ENCODE peak calls at places on chromosome 13, in seven cellular contexts. One of them, this sample, is unnamed.

GRCh38 chr13:19836472-19836871 is 27.0 kb downstream of the ZMYM5 start:
- DNase-seq in caudate nucleus: no peak
- DNase-seq in M059J: peak
- DNase-seq in T-helper 9 cell: no peak
- DNase-seq in H9: no peak
- DNase-seq in SW480: no peak
- DNase-seq in germinal center: no peak
- DNase-seq in this sample: peak

GRCh38 chr13:51158365-51158764 is 47.3 kb upstream of the C13orf42 start:
- DNase-seq in caudate nucleus: no peak
- DNase-seq in M059J: no peak
- DNase-seq in T-helper 9 cell: no peak
- DNase-seq in H9: peak
- DNase-seq in SW480: no peak
- DNase-seq in germinal center: no peak
- DNase-seq in this sample: no peak

GRCh38 chr13:67228909-67229308 is 1.2 kb downstream of the PCDH9 start:
- DNase-seq in caudate nucleus: no peak
- DNase-seq in M059J: no peak
- DNase-seq in T-helper 9 cell: no peak
- DNase-seq in H9: no peak
- DNase-seq in SW480: no peak
- DNase-seq in germinal center: no peak
- DNase-seq in this sample: no peak

GRCh38 chr13:77345150-77345780 is 18.4 kb upstream of the MYCBP2 start:
- DNase-seq in caudate nucleus: no peak
- DNase-seq in M059J: peak
- DNase-seq in T-helper 9 cell: no peak
- DNase-seq in H9: no peak
- DNase-seq in SW480: no peak
- DNase-seq in germinal center: no peak
- DNase-seq in this sample: no peak

GRCh38 chr13:41458187-41458938 is 1.0 kb downstream of the RGCC start:
- DNase-seq in caudate nucleus: peak
- DNase-seq in M059J: peak
- DNase-seq in T-helper 9 cell: peak
- DNase-seq in H9: peak
- DNase-seq in SW480: peak
- DNase-seq in germinal center: peak
- DNase-seq in this sample: peak

GRCh38 chr13:51959773-51960172 is 51.5 kb downstream of the ATP7B start:
- DNase-seq in caudate nucleus: no peak
- DNase-seq in M059J: no peak
- DNase-seq in T-helper 9 cell: no peak
- DNase-seq in H9: no peak
- DNase-seq in SW480: no peak
- DNase-seq in germinal center: no peak
- DNase-seq in this sample: no peak

GRCh38 chr13:111423168-111423785 is 102.8 kb downstream of the TEX29 start:
- DNase-seq in caudate nucleus: no peak
- DNase-seq in M059J: peak
- DNase-seq in T-helper 9 cell: no peak
- DNase-seq in H9: no peak
- DNase-seq in SW480: peak
- DNase-seq in germinal center: no peak
- DNase-seq in this sample: peak

GRCh38 chr13:106561551-106562170 is 6.3 kb downstream of the ARGLU1 start:
- DNase-seq in caudate nucleus: no peak
- DNase-seq in M059J: peak
- DNase-seq in T-helper 9 cell: no peak
- DNase-seq in H9: no peak
- DNase-seq in SW480: no peak
- DNase-seq in germinal center: peak
- DNase-seq in this sample: peak

GRCh38 chr13:23380534-23380933 is 53.0 kb downstream of the SACS start:
- DNase-seq in caudate nucleus: no peak
- DNase-seq in M059J: no peak
- DNase-seq in T-helper 9 cell: no peak
- DNase-seq in H9: no peak
- DNase-seq in SW480: no peak
- DNase-seq in germinal center: no peak
- DNase-seq in this sample: no peak

GRCh38 chr13:99064624-99065249 is 86.9 kb upstream of the DOCK9 start:
- DNase-seq in caudate nucleus: no peak
- DNase-seq in M059J: no peak
- DNase-seq in T-helper 9 cell: no peak
- DNase-seq in H9: no peak
- DNase-seq in SW480: no peak
- DNase-seq in germinal center: no peak
- DNase-seq in this sample: peak

GRCh38 chr13:30880151-30880551 is 25.9 kb upstream of the MEDAG start:
- DNase-seq in caudate nucleus: no peak
- DNase-seq in M059J: no peak
- DNase-seq in T-helper 9 cell: no peak
- DNase-seq in H9: no peak
- DNase-seq in SW480: no peak
- DNase-seq in germinal center: no peak
- DNase-seq in this sample: no peak

GRCh38 chr13:40272776-40273139 is 393.7 kb downstream of the FOXO1 start:
- DNase-seq in caudate nucleus: no peak
- DNase-seq in M059J: peak
- DNase-seq in T-helper 9 cell: no peak
- DNase-seq in H9: no peak
- DNase-seq in SW480: no peak
- DNase-seq in germinal center: peak
- DNase-seq in this sample: peak

GRCh38 chr13:109610517-109610916 is 175.9 kb downstream of the IRS2 start:
- DNase-seq in caudate nucleus: no peak
- DNase-seq in M059J: peak
- DNase-seq in T-helper 9 cell: peak
- DNase-seq in H9: peak
- DNase-seq in SW480: peak
- DNase-seq in germinal center: no peak
- DNase-seq in this sample: peak

GRCh38 chr13:82062772-82063171 is 1721.8 kb upstream of the SPRY2 start:
- DNase-seq in caudate nucleus: no peak
- DNase-seq in M059J: no peak
- DNase-seq in T-helper 9 cell: no peak
- DNase-seq in H9: no peak
- DNase-seq in SW480: no peak
- DNase-seq in germinal center: no peak
- DNase-seq in this sample: peak

GRCh38 chr13:105147481-105147880 is 1388.0 kb downstream of the EFNB2 start:
- DNase-seq in caudate nucleus: no peak
- DNase-seq in M059J: no peak
- DNase-seq in T-helper 9 cell: no peak
- DNase-seq in H9: no peak
- DNase-seq in SW480: no peak
- DNase-seq in germinal center: no peak
- DNase-seq in this sample: no peak

GRCh38 chr13:110625771-110626321 is 10.5 kb downstream of the NAXD start:
- DNase-seq in caudate nucleus: no peak
- DNase-seq in M059J: no peak
- DNase-seq in T-helper 9 cell: no peak
- DNase-seq in H9: no peak
- DNase-seq in SW480: peak
- DNase-seq in germinal center: no peak
- DNase-seq in this sample: no peak

GRCh38 chr13:44810067-44810840 is 179.0 kb downstream of the NUFIP1 start:
- DNase-seq in caudate nucleus: no peak
- DNase-seq in M059J: no peak
- DNase-seq in T-helper 9 cell: no peak
- DNase-seq in H9: no peak
- DNase-seq in SW480: no peak
- DNase-seq in germinal center: no peak
- DNase-seq in this sample: no peak

GRCh38 chr13:27638521-27638920 is 16.8 kb downstream of the POLR1D start:
- DNase-seq in caudate nucleus: no peak
- DNase-seq in M059J: peak
- DNase-seq in T-helper 9 cell: no peak
- DNase-seq in H9: no peak
- DNase-seq in SW480: no peak
- DNase-seq in germinal center: no peak
- DNase-seq in this sample: no peak

GRCh38 chr13:45875951-45876350 is 24.4 kb upstream of the SIAH3 start:
- DNase-seq in caudate nucleus: peak
- DNase-seq in M059J: no peak
- DNase-seq in T-helper 9 cell: no peak
- DNase-seq in H9: no peak
- DNase-seq in SW480: peak
- DNase-seq in germinal center: no peak
- DNase-seq in this sample: peak

GRCh38 chr13:78659450-78660110 is 625 bp upstream of the OBI1 start:
- DNase-seq in caudate nucleus: no peak
- DNase-seq in M059J: no peak
- DNase-seq in T-helper 9 cell: no peak
- DNase-seq in H9: no peak
- DNase-seq in SW480: peak
- DNase-seq in germinal center: no peak
- DNase-seq in this sample: peak

GRCh38 chr13:51956717-51957116 is 54.5 kb downstream of the ATP7B start:
- DNase-seq in caudate nucleus: no peak
- DNase-seq in M059J: no peak
- DNase-seq in T-helper 9 cell: no peak
- DNase-seq in H9: no peak
- DNase-seq in SW480: no peak
- DNase-seq in germinal center: no peak
- DNase-seq in this sample: no peak

GRCh38 chr13:39635564-39635963 is 19.9 kb upstream of the COG6 start:
- DNase-seq in caudate nucleus: no peak
- DNase-seq in M059J: no peak
- DNase-seq in T-helper 9 cell: no peak
- DNase-seq in H9: no peak
- DNase-seq in SW480: no peak
- DNase-seq in germinal center: no peak
- DNase-seq in this sample: no peak

GRCh38 chr13:112055417-112056206 is 11.3 kb upstream of the SOX1 start:
- DNase-seq in caudate nucleus: no peak
- DNase-seq in M059J: no peak
- DNase-seq in T-helper 9 cell: no peak
- DNase-seq in H9: peak
- DNase-seq in SW480: no peak
- DNase-seq in germinal center: no peak
- DNase-seq in this sample: no peak

GRCh38 chr13:52158629-52159158 is 703 bp downstream of the NEK3 start:
- DNase-seq in caudate nucleus: no peak
- DNase-seq in M059J: peak
- DNase-seq in T-helper 9 cell: no peak
- DNase-seq in H9: no peak
- DNase-seq in SW480: peak
- DNase-seq in germinal center: no peak
- DNase-seq in this sample: peak

GRCh38 chr13:51676739-51677138 is 92.5 kb downstream of the WDFY2 start:
- DNase-seq in caudate nucleus: no peak
- DNase-seq in M059J: no peak
- DNase-seq in T-helper 9 cell: no peak
- DNase-seq in H9: no peak
- DNase-seq in SW480: no peak
- DNase-seq in germinal center: no peak
- DNase-seq in this sample: no peak

This sample was measured in kidney tubule cell.